ENCODE peak calls at places on chromosomes 2 and 18, in ten cellular contexts. X, C, E, A, W, U, T, K, P and F are unnamed samples.

GRCh38 chr2:71538656-71539265 is 85.4 kb downstream of the DYSF start:
- DNase-seq in X (no peak), C (no peak), E (no peak), A (no peak), W (no peak), U (no peak), T (no peak), K (no peak), P (no peak), F (no peak)

GRCh38 chr2:10534514-10535250 is 86.6 kb upstream of the ODC1 start:
- DNase-seq in X (no peak), C (no peak), E (no peak), A (no peak), W (no peak), U (no peak), T (no peak), K (no peak), P (peak), F (peak)

GRCh38 chr2:222450021-222450420 is 25.7 kb downstream of the SGPP2 start:
- DNase-seq in X (no peak), C (no peak), E (no peak), A (no peak), W (no peak), U (no peak), T (no peak), K (no peak), P (no peak), F (no peak)

GRCh38 chr2:197258580-197258979 is 52.0 kb downstream of the ANKRD44 start:
- DNase-seq in X (no peak), C (no peak), E (no peak), A (no peak), W (no peak), U (no peak), T (no peak), K (peak), P (peak), F (no peak)

GRCh38 chr2:118489712-118490255 is 357.7 kb downstream of the EN1 start:
- DNase-seq in X (no peak), C (no peak), E (no peak), A (no peak), W (no peak), U (no peak), T (no peak), K (no peak), P (no peak), F (no peak)

GRCh38 chr2:71122917-71123316 is 7.1 kb downstream of the MCEE start:
- DNase-seq in X (no peak), C (no peak), E (peak), A (no peak), W (no peak), U (no peak), T (no peak), K (no peak), P (peak), F (no peak)

GRCh38 chr18:3816601-3817363 is 366.8 kb downstream of the TGIF1 start:
- DNase-seq in X (no peak), C (no peak), E (peak), A (no peak), W (no peak), U (no peak), T (peak), K (no peak), P (peak), F (peak)

GRCh38 chr18:36660311-36660710 is 168.5 kb downstream of the TPGS2 start:
- DNase-seq in X (no peak), C (no peak), E (no peak), A (no peak), W (no peak), U (no peak), T (no peak), K (no peak), P (no peak), F (no peak)

GRCh38 chr2:196376984-196377877 is 205.9 kb upstream of the STK17B start:
- DNase-seq in X (no peak), C (no peak), E (peak), A (no peak), W (no peak), U (no peak), T (no peak), K (peak), P (peak), F (no peak)

GRCh38 chr2:173998386-173998785 is 33.2 kb upstream of the SP3 start:
- DNase-seq in X (no peak), C (no peak), E (peak), A (peak), W (no peak), U (no peak), T (no peak), K (no peak), P (no peak), F (no peak)

GRCh38 chr2:36338827-36339145 is 16.8 kb upstream of the CRIM1 start:
- DNase-seq in X (no peak), C (no peak), E (peak), A (no peak), W (no peak), U (no peak), T (no peak), K (no peak), P (peak), F (peak)

GRCh38 chr2:20682166-20682565 is 15.2 kb downstream of the GDF7 start:
- DNase-seq in X (no peak), C (no peak), E (peak), A (peak), W (no peak), U (no peak), T (no peak), K (no peak), P (peak), F (no peak)

GRCh38 chr2:240259201-240259923 is 118.9 kb upstream of the OTOS start:
- DNase-seq in X (peak), C (no peak), E (no peak), A (no peak), W (no peak), U (peak), T (no peak), K (no peak), P (no peak), F (no peak)

GRCh38 chr18:30999887-31000628 is 42.5 kb downstream of the DSC3 start:
- DNase-seq in X (no peak), C (no peak), E (no peak), A (no peak), W (no peak), U (no peak), T (no peak), K (no peak), P (no peak), F (no peak)

GRCh38 chr2:7994397-7994951 is 687.4 kb upstream of the ID2 start:
- DNase-seq in X (peak), C (no peak), E (no peak), A (no peak), W (no peak), U (no peak), T (no peak), K (no peak), P (no peak), F (no peak)

GRCh38 chr18:2002178-2002577 is 569.1 kb downstream of the METTL4 start:
- DNase-seq in X (no peak), C (no peak), E (no peak), A (peak), W (no peak), U (no peak), T (no peak), K (no peak), P (no peak), F (no peak)

GRCh38 chr2:160703648-160704585 is 210.3 kb upstream of the RBMS1 start:
- DNase-seq in X (no peak), C (no peak), E (peak), A (no peak), W (peak), U (no peak), T (no peak), K (peak), P (no peak), F (no peak)

GRCh38 chr2:168738057-168738456 is 64.4 kb upstream of the NOSTRIN start:
- DNase-seq in X (no peak), C (no peak), E (no peak), A (no peak), W (peak), U (no peak), T (no peak), K (no peak), P (no peak), F (peak)

GRCh38 chr2:157901325-157901724 is 25.2 kb upstream of the ACVR1 start:
- DNase-seq in X (no peak), C (no peak), E (no peak), A (no peak), W (no peak), U (no peak), T (no peak), K (no peak), P (no peak), F (no peak)

GRCh38 chr2:138267161-138267901 is 234.2 kb upstream of the SPOPL start:
- DNase-seq in X (no peak), C (no peak), E (peak), A (no peak), W (no peak), U (no peak), T (peak), K (peak), P (peak), F (peak)

GRCh38 chr2:10790228-10790973 is 22.2 kb downstream of the PDIA6 start:
- DNase-seq in X (no peak), C (no peak), E (no peak), A (no peak), W (peak), U (no peak), T (no peak), K (no peak), P (no peak), F (no peak)

GRCh38 chr2:98372121-98372520 is 25.9 kb downstream of the CNGA3 start:
- DNase-seq in X (no peak), C (no peak), E (no peak), A (no peak), W (no peak), U (no peak), T (no peak), K (no peak), P (no peak), F (no peak)

GRCh38 chr2:186612555-186613440 is 22.9 kb downstream of the ITGAV start:
- DNase-seq in X (no peak), C (no peak), E (no peak), A (no peak), W (no peak), U (no peak), T (no peak), K (no peak), P (no peak), F (no peak)

GRCh38 chr18:58896268-58896667 is 31.6 kb downstream of the ZNF532 start:
- DNase-seq in X (no peak), C (no peak), E (no peak), A (no peak), W (peak), U (no peak), T (no peak), K (peak), P (no peak), F (no peak)

GRCh38 chr2:84424152-84424551 is 34.9 kb downstream of the SUCLG1 start:
- DNase-seq in X (no peak), C (no peak), E (peak), A (no peak), W (no peak), U (no peak), T (no peak), K (no peak), P (peak), F (peak)

GRCh38 chr18:12031181-12031580 is 49.9 kb downstream of the IMPA2 start:
- DNase-seq in X (no peak), C (no peak), E (no peak), A (no peak), W (no peak), U (no peak), T (no peak), K (no peak), P (no peak), F (no peak)

GRCh38 chr18:50636366-50637057 is 76.6 kb downstream of the MAPK4 start:
- DNase-seq in X (no peak), C (no peak), E (no peak), A (no peak), W (no peak), U (no peak), T (no peak), K (no peak), P (no peak), F (no peak)

GRCh38 chr2:19299032-19299431 is 59.4 kb downstream of the OSR1 start:
- DNase-seq in X (no peak), C (no peak), E (no peak), A (no peak), W (no peak), U (no peak), T (no peak), K (no peak), P (peak), F (no peak)

GRCh38 chr2:235516257-235516656 is 22.4 kb downstream of the AGAP1 start:
- DNase-seq in X (no peak), C (no peak), E (no peak), A (no peak), W (no peak), U (no peak), T (no peak), K (no peak), P (no peak), F (no peak)

GRCh38 chr2:240179186-240179815 is 38.8 kb upstream of the OTOS start:
- DNase-seq in X (no peak), C (no peak), E (no peak), A (no peak), W (no peak), U (no peak), T (no peak), K (no peak), P (no peak), F (no peak)

GRCh38 chr2:19753314-19753713 is 148.5 kb downstream of the TTC32 start:
- DNase-seq in X (no peak), C (no peak), E (no peak), A (no peak), W (no peak), U (no peak), T (peak), K (no peak), P (peak), F (no peak)

GRCh38 chr18:30889582-30890301 is 152.8 kb downstream of the DSC3 start:
- DNase-seq in X (no peak), C (no peak), E (no peak), A (peak), W (no peak), U (no peak), T (no peak), K (no peak), P (no peak), F (peak)

GRCh38 chr18:36419188-36419912 is 121.8 kb downstream of the FHOD3 start:
- DNase-seq in X (no peak), C (no peak), E (peak), A (no peak), W (no peak), U (no peak), T (peak), K (no peak), P (peak), F (no peak)

GRCh38 chr2:68995911-68996310 is 17.1 kb upstream of the ANTXR1 start:
- DNase-seq in X (no peak), C (no peak), E (no peak), A (no peak), W (no peak), U (no peak), T (no peak), K (no peak), P (no peak), F (no peak)

GRCh38 chr2:168165418-168165817 is 82.0 kb downstream of the STK39 start:
- DNase-seq in X (no peak), C (no peak), E (peak), A (no peak), W (no peak), U (no peak), T (no peak), K (no peak), P (no peak), F (no peak)

GRCh38 chr2:217972490-217972889 is 30.3 kb downstream of the TNS1 start:
- DNase-seq in X (peak), C (no peak), E (no peak), A (no peak), W (no peak), U (no peak), T (no peak), K (no peak), P (no peak), F (no peak)

GRCh38 chr2:14194233-14194632 is 438.3 kb upstream of the LRATD1 start:
- DNase-seq in X (no peak), C (no peak), E (no peak), A (no peak), W (no peak), U (no peak), T (no peak), K (no peak), P (no peak), F (peak)

DNA sequence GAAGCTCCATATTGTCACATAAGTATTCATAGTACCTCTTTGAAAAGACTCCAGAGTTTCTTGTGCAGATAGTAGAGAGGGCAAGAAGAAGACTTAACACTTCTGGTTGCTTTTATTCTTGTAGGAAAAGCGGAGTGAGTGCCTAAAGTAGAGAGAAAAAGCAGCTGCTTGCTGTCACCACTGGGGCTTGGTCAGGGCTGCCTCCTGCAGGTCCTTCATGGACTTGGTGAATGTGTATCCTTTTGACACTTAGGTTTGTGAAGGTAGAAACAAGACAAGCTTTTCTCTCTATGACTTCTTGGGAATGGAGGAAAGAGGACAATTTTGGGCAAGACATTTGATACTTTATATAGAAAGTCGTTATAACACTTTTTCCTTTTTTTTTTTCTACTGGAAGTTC is 312.8 kb upstream of the FANCL start:
- DNase-seq in X (no peak), C (no peak), E (no peak), A (peak), W (no peak), U (no peak), T (no peak), K (no peak), P (no peak), F (peak)
- TF ChIP-seq CTCF in X (no peak), C (peak), E (peak), A (no peak), W (no peak), U (peak), T (peak), K (peak), P (no peak), F (peak)

GRCh38 chr18:25561923-25562322 is 210.0 kb upstream of the ZNF521 start:
- DNase-seq in X (no peak), C (no peak), E (peak), A (peak), W (peak), U (no peak), T (no peak), K (no peak), P (peak), F (no peak)
- TF ChIP-seq CTCF in X (no peak), C (peak), E (peak), A (peak), W (peak), U (peak), T (peak), K (peak), P (peak), F (no peak)

GRCh38 chr18:62196978-62197377 is 9.9 kb downstream of the RELCH start:
- DNase-seq in X (no peak), C (no peak), E (no peak), A (no peak), W (no peak), U (no peak), T (no peak), K (no peak), P (no peak), F (peak)

GRCh38 chr18:62198259-62198658 is 11.2 kb downstream of the RELCH start:
- DNase-seq in X (no peak), C (no peak), E (no peak), A (no peak), W (no peak), U (no peak), T (no peak), K (no peak), P (no peak), F (peak)

GRCh38 chr18:62200121-62200914 is 13.3 kb downstream of the RELCH start:
- DNase-seq in X (no peak), C (no peak), E (no peak), A (no peak), W (no peak), U (no peak), T (no peak), K (no peak), P (peak), F (peak)

GRCh38 chr18:62199629-62200028 is 12.6 kb downstream of the RELCH start:
- DNase-seq in X (no peak), C (no peak), E (no peak), A (no peak), W (no peak), U (no peak), T (no peak), K (no peak), P (no peak), F (peak)

DNA sequence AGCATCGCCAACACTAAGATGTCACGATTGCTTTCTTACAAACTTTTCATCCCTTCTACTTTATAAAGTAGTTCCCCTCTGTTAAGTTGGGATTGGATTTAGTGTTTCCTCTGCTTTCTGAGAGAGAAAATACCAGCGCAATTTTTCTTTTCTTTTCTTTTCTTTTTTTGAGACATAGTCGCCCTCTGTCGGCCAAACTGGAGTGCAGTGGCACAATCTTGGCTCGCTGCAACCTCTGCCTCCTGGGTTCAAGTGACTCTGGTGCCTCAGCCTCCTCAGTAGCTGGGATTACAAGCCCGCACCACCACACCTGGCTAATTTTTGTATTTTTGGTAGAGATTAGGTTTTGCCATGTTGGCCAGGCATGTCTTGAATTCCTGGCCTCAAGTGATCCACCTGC is 9.0 kb downstream of the RELCH start:
- DNase-seq in X (no peak), C (no peak), E (no peak), A (no peak), W (no peak), U (no peak), T (no peak), K (no peak), P (no peak), F (no peak)
- TF ChIP-seq CTCF in X (no peak), C (no peak), E (no peak), A (peak), W (no peak), U (peak), T (no peak), K (peak), P (no peak), F (no peak)

DNA sequence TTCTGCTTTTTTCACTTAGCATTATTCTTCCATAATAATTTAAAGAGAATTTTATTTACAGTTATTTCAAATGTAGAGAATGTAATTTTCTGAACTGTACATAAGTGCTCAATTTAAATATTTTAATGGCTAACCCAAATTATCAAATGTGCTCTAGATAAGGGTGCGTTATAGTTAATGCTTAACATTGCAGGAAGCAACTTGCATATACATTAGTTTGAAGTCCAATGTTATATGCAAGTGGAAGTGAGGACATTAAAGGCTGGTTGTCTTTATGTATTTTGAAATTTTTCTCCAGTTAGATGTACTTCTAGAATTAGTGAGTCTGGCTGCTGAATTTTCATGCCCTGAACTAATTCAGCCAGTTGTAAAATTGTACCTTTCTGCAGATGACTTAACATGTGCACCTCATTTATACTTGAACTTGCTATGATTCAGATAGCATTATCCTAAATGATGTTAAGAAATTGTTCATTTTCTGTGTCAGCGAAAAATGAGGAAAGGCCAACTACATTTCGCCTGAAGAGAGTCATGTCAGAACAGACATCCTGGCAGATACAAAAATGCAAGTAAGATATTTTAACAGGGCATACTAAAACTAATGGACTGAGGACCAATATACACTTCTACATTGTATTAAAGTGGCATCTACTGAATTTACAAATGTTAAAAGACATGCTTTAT is 59.2 kb upstream of the GAREM1 start:
- DNase-seq in X (no peak), C (no peak), E (no peak), A (no peak), W (no peak), U (no peak), T (no peak), K (no peak), P (no peak), F (peak)
- TF ChIP-seq CTCF in X (no peak), C (no peak), E (no peak), A (no peak), W (no peak), U (no peak), T (no peak), K (no peak), P (no peak), F (no peak)